ENCODE peak calls at places on chromosomes 3 and 15, in nine cellular contexts. C is endothelial cell of umbilical vein, H is trophoblast cell, F is H1, M is ovary, K is uterus, N is pancreas, O is K562, L is HCT116. Z is an unnamed sample.

GRCh38 chr15:65790692-65791334 is 1.3 kb downstream of the DENND4A start:
- DNase-seq in C (peak), H (peak), F (no peak), M (no peak), K (no peak), N (no peak), O (no peak), L (no peak), Z (no peak)

GRCh38 chr3:187261541-187261969 is 30.0 kb downstream of the MASP1 start:
- DNase-seq in C (no peak), H (peak), F (no peak), M (no peak), K (no peak), N (no peak), O (no peak), L (no peak), Z (no peak)

GRCh38 chr3:155323063-155323666 is 29.7 kb upstream of the STRIT1 start:
- DNase-seq in C (peak), H (peak), F (peak), M (no peak), K (no peak), N (no peak), O (peak), L (peak), Z (no peak)

GRCh38 chr15:59384507-59384906 is 11.8 kb upstream of the MYO1E start:
- DNase-seq in C (no peak), H (no peak), F (no peak), M (no peak), K (no peak), N (no peak), O (no peak), L (no peak), Z (no peak)

GRCh38 chr3:28012830-28013229 is 228.6 kb upstream of the CMC1 start:
- DNase-seq in C (no peak), H (no peak), F (no peak), M (no peak), K (no peak), N (no peak), O (no peak), L (no peak), Z (no peak)

GRCh38 chr15:57440799-57441198 is 64.5 kb downstream of the CGNL1 start:
- DNase-seq in C (peak), H (peak), F (no peak), M (no peak), K (no peak), N (no peak), O (no peak), L (no peak), Z (no peak)

GRCh38 chr3:126151562-126152302 is 28.7 kb downstream of the ALDH1L1 start:
- DNase-seq in C (no peak), H (peak), F (no peak), M (no peak), K (peak), N (no peak), O (no peak), L (no peak), Z (no peak)

GRCh38 chr3:140441006-140441405 is 236.9 kb upstream of the TRIM42 start:
- DNase-seq in C (peak), H (peak), F (no peak), M (peak), K (no peak), N (peak), O (no peak), L (no peak), Z (no peak)

GRCh38 chr15:75042730-75043508 is 19.5 kb downstream of the PPCDC start:
- DNase-seq in C (peak), H (peak), F (no peak), M (peak), K (peak), N (peak), O (peak), L (peak), Z (no peak)

GRCh38 chr15:80317389-80318169 is 65.6 kb upstream of the CTXND1 start:
- DNase-seq in C (no peak), H (peak), F (no peak), M (no peak), K (no peak), N (no peak), O (no peak), L (no peak), Z (no peak)

GRCh38 chr15:31799711-31800321 is 230.5 kb upstream of the CHRNA7 start:
- DNase-seq in C (no peak), H (no peak), F (no peak), M (no peak), K (no peak), N (no peak), O (no peak), L (no peak), Z (no peak)

GRCh38 chr3:52891164-52891563 is 6.2 kb downstream of the STIMATE start:
- DNase-seq in C (no peak), H (peak), F (no peak), M (no peak), K (no peak), N (no peak), O (no peak), L (no peak), Z (no peak)

GRCh38 chr3:76859596-76859995 is 180.3 kb upstream of the ROBO2 start:
- DNase-seq in C (no peak), H (no peak), F (no peak), M (no peak), K (no peak), N (no peak), O (no peak), L (no peak), Z (no peak)

GRCh38 chr3:114675104-114675503 is 381.3 kb downstream of the TIGIT start:
- DNase-seq in C (no peak), H (no peak), F (no peak), M (no peak), K (no peak), N (no peak), O (no peak), L (no peak), Z (no peak)

GRCh38 chr3:94311651-94312050 is 248.8 kb downstream of the NSUN3 start:
- DNase-seq in C (no peak), H (no peak), F (no peak), M (no peak), K (no peak), N (no peak), O (no peak), L (no peak), Z (no peak)

GRCh38 chr15:42010434-42010833 is 10.4 kb downstream of the PLA2G4E start:
- DNase-seq in C (no peak), H (peak), F (no peak), M (no peak), K (no peak), N (no peak), O (no peak), L (peak), Z (no peak)

GRCh38 chr3:131898346-131898745 is 136.5 kb downstream of the CPNE4 start:
- DNase-seq in C (no peak), H (peak), F (no peak), M (no peak), K (no peak), N (no peak), O (no peak), L (no peak), Z (no peak)

GRCh38 chr15:66912001-66912400 is 153.4 kb upstream of the SMAD3 start:
- DNase-seq in C (no peak), H (no peak), F (no peak), M (no peak), K (no peak), N (no peak), O (no peak), L (no peak), Z (no peak)

GRCh38 chr3:106086636-106087035 is 217.8 kb upstream of the CBLB start:
- DNase-seq in C (no peak), H (no peak), F (no peak), M (no peak), K (no peak), N (no peak), O (peak), L (no peak), Z (no peak)

GRCh38 chr3:17678116-17678741 is 64.2 kb downstream of the TBC1D5 start:
- DNase-seq in C (no peak), H (no peak), F (no peak), M (no peak), K (no peak), N (no peak), O (no peak), L (no peak), Z (no peak)

GRCh38 chr15:63447277-63447676 is 57.1 kb upstream of the USP3 start:
- DNase-seq in C (no peak), H (no peak), F (no peak), M (no peak), K (no peak), N (no peak), O (no peak), L (no peak), Z (no peak)

GRCh38 chr15:37824717-37825382 is 109.6 kb upstream of the TMCO5A start:
- DNase-seq in C (peak), H (peak), F (no peak), M (no peak), K (no peak), N (no peak), O (peak), L (peak), Z (no peak)

GRCh38 chr15:55969582-55969981 is 23.8 kb downstream of the NEDD4 start:
- DNase-seq in C (no peak), H (no peak), F (no peak), M (no peak), K (no peak), N (no peak), O (no peak), L (no peak), Z (no peak)

GRCh38 chr3:115100806-115101205 is 46.3 kb downstream of the ZBTB20 start:
- DNase-seq in C (no peak), H (no peak), F (no peak), M (no peak), K (no peak), N (no peak), O (no peak), L (no peak), Z (no peak)

GRCh38 chr15:90075420-90076289 is 26.6 kb downstream of the IDH2 start:
- DNase-seq in C (no peak), H (peak), F (no peak), M (no peak), K (no peak), N (peak), O (no peak), L (peak), Z (no peak)

GRCh38 chr3:71245052-71245488 is 338.5 kb downstream of the FOXP1 start:
- DNase-seq in C (peak), H (no peak), F (no peak), M (peak), K (no peak), N (no peak), O (no peak), L (no peak), Z (no peak)

GRCh38 chr3:37221407-37221806 is 47.0 kb upstream of the LRRFIP2 start:
- DNase-seq in C (peak), H (peak), F (no peak), M (no peak), K (no peak), N (no peak), O (no peak), L (peak), Z (no peak)

GRCh38 chr15:52171386-52171785 is 19.8 kb downstream of the GNB5 start:
- DNase-seq in C (peak), H (no peak), F (no peak), M (no peak), K (no peak), N (no peak), O (no peak), L (no peak), Z (no peak)

GRCh38 chr15:91357011-91357410 is 257.0 kb downstream of the SV2B start:
- DNase-seq in C (no peak), H (no peak), F (no peak), M (no peak), K (no peak), N (no peak), O (no peak), L (no peak), Z (no peak)

GRCh38 chr3:142028174-142028833 is 121.0 kb downstream of the TFDP2 start:
- DNase-seq in C (peak), H (peak), F (no peak), M (no peak), K (no peak), N (peak), O (peak), L (peak), Z (no peak)

GRCh38 chr15:100123611-100124010 is 218.2 kb downstream of the ADAMTS17 start:
- DNase-seq in C (no peak), H (no peak), F (no peak), M (no peak), K (no peak), N (no peak), O (no peak), L (no peak), Z (no peak)

GRCh38 chr3:126473292-126474168 is 2.2 kb downstream of the ZXDC start:
- DNase-seq in C (no peak), H (peak), F (no peak), M (no peak), K (no peak), N (no peak), O (no peak), L (no peak), Z (no peak)

GRCh38 chr3:10944866-10945265 is 47.7 kb upstream of the SLC6A1 start:
- DNase-seq in C (no peak), H (no peak), F (no peak), M (no peak), K (no peak), N (no peak), O (no peak), L (no peak), Z (no peak)

GRCh38 chr15:60757831-60758570 is 279.1 kb upstream of the ICE2 start:
- DNase-seq in C (no peak), H (no peak), F (no peak), M (no peak), K (no peak), N (no peak), O (no peak), L (no peak), Z (no peak)

GRCh38 chr3:155204851-155205250 is 88.6 kb downstream of the STRIT1 start:
- DNase-seq in C (no peak), H (no peak), F (no peak), M (no peak), K (no peak), N (no peak), O (no peak), L (no peak), Z (no peak)

GRCh38 chr3:63972196-63972595 is 51.1 kb downstream of the PSMD6 start:
- DNase-seq in C (no peak), H (peak), F (no peak), M (no peak), K (no peak), N (no peak), O (no peak), L (no peak), Z (no peak)

GRCh38 chr3:167372138-167372537 is 8.0 kb downstream of the ZBBX start:
- DNase-seq in C (no peak), H (peak), F (no peak), M (no peak), K (no peak), N (no peak), O (no peak), L (no peak), Z (no peak)

DNA sequence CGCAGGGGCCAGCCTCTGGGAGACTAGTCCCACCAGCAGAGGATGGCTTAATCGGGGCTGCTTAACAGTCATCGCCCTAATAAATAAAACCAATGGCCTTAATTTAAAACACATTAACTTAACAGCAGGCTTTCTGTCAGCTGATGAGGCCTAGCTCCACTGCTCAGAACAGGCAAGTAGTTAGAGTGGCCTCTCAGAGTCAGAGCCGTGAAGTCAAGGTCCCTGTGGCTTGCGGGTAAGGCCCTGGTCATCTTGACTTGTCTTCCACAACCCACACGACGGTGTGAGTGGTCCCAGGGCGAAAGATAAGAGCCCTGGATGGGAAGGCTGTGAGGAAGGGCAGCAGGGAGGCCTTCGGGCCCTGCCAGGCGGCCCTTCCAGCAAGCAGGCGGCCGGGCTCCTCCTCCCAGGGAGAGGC is 11.8 kb downstream of the XXYLT1 start:
- DNase-seq in C (peak), H (no peak), F (no peak), M (no peak), K (no peak), N (no peak), O (no peak), L (no peak), Z (no peak)
- H3K27ac ChIP-seq in C (peak), H (peak), F (no peak), M (peak), K (peak), N (peak), O (peak), L (peak), Z (peak)

GRCh38 chr3:65899226-65899625 is 139.5 kb downstream of the MAGI1 start:
- DNase-seq in C (peak), H (no peak), F (no peak), M (no peak), K (no peak), N (no peak), O (no peak), L (no peak), Z (no peak)

GRCh38 chr3:65905648-65906211 is 133.0 kb downstream of the MAGI1 start:
- DNase-seq in C (no peak), H (no peak), F (no peak), M (no peak), K (no peak), N (no peak), O (no peak), L (no peak), Z (no peak)

GRCh38 chr3:65901236-65901635 is 137.5 kb downstream of the MAGI1 start:
- DNase-seq in C (peak), H (no peak), F (no peak), M (no peak), K (no peak), N (no peak), O (no peak), L (no peak), Z (no peak)

GRCh38 chr3:65904016-65904415 is 134.7 kb downstream of the MAGI1 start:
- DNase-seq in C (no peak), H (peak), F (no peak), M (no peak), K (no peak), N (no peak), O (no peak), L (no peak), Z (no peak)

GRCh38 chr3:65902304-65902793 is 136.4 kb downstream of the MAGI1 start:
- DNase-seq in C (no peak), H (peak), F (peak), M (no peak), K (no peak), N (no peak), O (no peak), L (no peak), Z (no peak)
- H3K27ac ChIP-seq in C (no peak), H (no peak), F (peak), M (no peak), K (no peak), N (no peak), O (no peak), L (no peak), Z (no peak)

GRCh38 chr3:88132894-88133293 is 16.9 kb upstream of the C3orf38 start:
- DNase-seq in C (no peak), H (peak), F (no peak), M (no peak), K (no peak), N (no peak), O (no peak), L (no peak), Z (no peak)

GRCh38 chr3:88133711-88134263 is 16.0 kb upstream of the C3orf38 start:
- DNase-seq in C (no peak), H (peak), F (no peak), M (no peak), K (no peak), N (no peak), O (no peak), L (no peak), Z (no peak)

GRCh38 chr3:88141458-88142083 is 8.2 kb upstream of the C3orf38 start:
- DNase-seq in C (no peak), H (peak), F (no peak), M (no peak), K (no peak), N (no peak), O (no peak), L (no peak), Z (no peak)

GRCh38 chr3:88142094-88142624 is 7.6 kb upstream of the C3orf38 start:
- DNase-seq in C (no peak), H (no peak), F (no peak), M (no peak), K (no peak), N (no peak), O (no peak), L (no peak), Z (no peak)

DNA sequence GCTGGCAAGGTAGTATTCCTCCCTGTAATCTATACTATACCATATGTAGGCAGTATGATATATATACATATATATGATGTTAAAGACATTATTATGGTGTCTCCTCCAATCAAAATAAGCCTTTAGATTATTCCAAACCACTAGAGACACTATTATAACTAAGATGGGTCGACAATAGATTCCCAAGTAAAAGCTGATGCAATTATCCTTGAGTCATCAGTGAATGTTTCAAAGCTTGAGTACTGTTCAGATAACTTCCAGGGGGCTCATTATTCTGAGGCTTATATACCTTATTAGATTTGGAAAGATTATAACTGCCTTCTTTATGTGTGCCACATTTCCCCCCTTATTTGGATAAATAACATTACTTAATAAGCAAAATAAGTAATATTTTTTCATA is 11.9 kb upstream of the C3orf38 start:
- DNase-seq in C (no peak), H (no peak), F (no peak), M (no peak), K (no peak), N (no peak), O (no peak), L (no peak), Z (no peak)
- H3K27ac ChIP-seq in C (no peak), H (no peak), F (no peak), M (no peak), K (no peak), N (no peak), O (no peak), L (no peak), Z (no peak)

GRCh38 chr15:69304176-69304533 is 5.4 kb downstream of the PAQR5 start:
- DNase-seq in C (no peak), H (peak), F (no peak), M (no peak), K (no peak), N (no peak), O (no peak), L (peak), Z (no peak)
- H3K27ac ChIP-seq in C (no peak), H (no peak), F (no peak), M (no peak), K (no peak), N (no peak), O (no peak), L (peak), Z (no peak)

DNA sequence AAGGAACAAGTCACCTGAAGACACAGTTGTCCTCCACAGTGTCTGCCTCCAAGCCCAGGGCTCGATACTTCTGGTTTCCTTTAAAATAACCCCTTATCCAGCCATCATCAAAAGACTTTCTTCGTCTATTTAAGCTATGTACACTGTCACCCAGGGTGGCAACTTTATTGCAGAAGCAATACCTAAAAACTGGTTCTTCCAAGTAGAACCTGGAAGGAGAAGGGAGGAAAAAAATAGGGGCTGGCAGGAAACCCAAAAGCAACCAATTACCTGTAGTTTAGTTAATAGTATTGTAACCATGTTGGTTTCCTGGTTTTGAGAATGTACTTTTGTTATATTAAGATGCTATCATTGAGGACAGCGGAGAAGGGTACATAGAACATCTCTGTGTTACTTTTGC is 33.7 kb downstream of the ITGB5 start:
- DNase-seq in C (no peak), H (no peak), F (no peak), M (no peak), K (no peak), N (no peak), O (no peak), L (no peak), Z (no peak)
- H3K27ac ChIP-seq in C (no peak), H (no peak), F (no peak), M (no peak), K (no peak), N (no peak), O (no peak), L (no peak), Z (no peak)

DNA sequence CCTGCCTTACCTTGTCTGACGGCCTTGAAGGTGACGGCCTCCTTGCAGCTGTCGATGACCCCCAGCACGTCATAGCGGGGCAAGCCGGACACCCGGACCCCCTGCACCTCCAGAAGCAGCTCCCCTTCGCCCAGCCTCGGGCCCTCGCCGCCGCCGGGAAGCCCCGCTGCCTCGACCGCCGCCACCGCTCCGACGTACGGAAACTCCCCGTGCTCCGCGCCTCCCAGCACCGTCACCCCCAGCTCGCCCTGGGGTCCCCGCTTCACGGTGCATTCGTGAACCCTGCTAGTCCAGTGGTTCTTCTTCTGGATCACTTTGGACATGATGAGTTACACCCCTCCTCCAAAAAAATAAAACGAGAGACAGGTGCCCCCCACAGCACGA is 740 bp downstream of the MAGI1 start:
- DNase-seq in C (no peak), H (no peak), F (no peak), M (peak), K (peak), N (peak), O (peak), L (no peak), Z (no peak)
- H3K27ac ChIP-seq in C (peak), H (peak), F (peak), M (peak), K (peak), N (peak), O (no peak), L (peak), Z (peak)

GRCh38 chr3:13462822-13463221 is 17.3 kb upstream of the HDAC11 start:
- DNase-seq in C (no peak), H (no peak), F (no peak), M (no peak), K (no peak), N (no peak), O (no peak), L (no peak), Z (no peak)
- H3K27ac ChIP-seq in C (no peak), H (no peak), F (no peak), M (no peak), K (no peak), N (no peak), O (no peak), L (no peak), Z (peak)

Z was measured in substantia nigra.